ENCODE peak calls at places on chromosomes 16 and 17, in nine cellular contexts. P, J, F, S, X, R, V, Y and T are unnamed samples.

GRCh38 chr16:73047536-73048291 is at the start of gene ZFHX3:
- DNase-seq in Y (no peak), V (peak), F (peak), X (peak), P (peak), S (no peak), R (no peak), J (peak), T (peak)

GRCh38 chr17:36136031-36136430 is 32.4 kb downstream of the CCL4 start:
- DNase-seq in S (no peak), R (no peak), F (no peak), X (no peak), Y (no peak), P (no peak), V (no peak), J (no peak), T (no peak)

GRCh38 chr16:522320-523096 is 5.0 kb upstream of the CAPN15 start:
- DNase-seq in V (no peak), S (no peak), J (no peak), F (no peak), P (no peak), Y (no peak), R (no peak), X (no peak), T (no peak)

GRCh38 chr16:35215287-35215686 is 1755.9 kb downstream of the TP53TG3F start:
- DNase-seq in R (no peak), P (no peak), F (no peak), S (no peak), Y (no peak), J (no peak), V (no peak), X (no peak), T (no peak)

GRCh38 chr16:3094289-3095027 is 4.6 kb downstream of the ZSCAN10 start:
- DNase-seq in R (no peak), Y (no peak), J (no peak), P (no peak), S (peak), V (peak), F (peak), X (no peak), T (peak)

GRCh38 chr16:82111944-82112343 is 58.1 kb downstream of the MPHOSPH6 start:
- DNase-seq in V (no peak), Y (no peak), J (no peak), P (no peak), F (no peak), S (no peak), R (no peak), X (no peak), T (no peak)

GRCh38 chr16:82011199-82011641 is at the start of gene SDR42E1:
- DNase-seq in X (peak), F (peak), P (peak), S (no peak), Y (no peak), R (no peak), V (no peak), J (no peak), T (peak)

GRCh38 chr17:28738680-28739384 is 5.0 kb upstream of the TRAF4 start:
- DNase-seq in P (no peak), Y (no peak), X (no peak), V (no peak), R (no peak), S (no peak), F (no peak), J (no peak), T (no peak)

GRCh38 chr17:55644346-55644745 is 78.3 kb downstream of the TMEM100 start:
- DNase-seq in X (no peak), P (no peak), J (no peak), R (no peak), V (no peak), S (no peak), F (no peak), Y (no peak), T (no peak)

GRCh38 chr17:41624208-41625101 is at the start of gene KRT17:
- DNase-seq in V (no peak), J (no peak), F (no peak), X (no peak), R (no peak), Y (no peak), P (peak), S (no peak), T (no peak)

GRCh38 chr17:4204190-4204589 is 59.6 kb downstream of the ANKFY1 start:
- DNase-seq in R (no peak), Y (no peak), J (no peak), V (no peak), S (peak), P (no peak), F (no peak), X (no peak), T (peak)

GRCh38 chr16:15494231-15494630 is 59.8 kb downstream of the BMERB1 start:
- DNase-seq in R (no peak), S (peak), P (no peak), Y (no peak), X (no peak), V (no peak), F (peak), J (no peak), T (peak)

GRCh38 chr17:28333083-28333746 is 2.1 kb downstream of the IFT20 start:
- DNase-seq in R (no peak), S (no peak), V (no peak), X (peak), Y (no peak), P (no peak), F (no peak), J (no peak), T (peak)

GRCh38 chr16:16093625-16094332 is 129.5 kb downstream of the ABCC6 start:
- DNase-seq in X (no peak), F (no peak), R (no peak), J (no peak), S (no peak), Y (no peak), P (no peak), V (no peak), T (no peak)

GRCh38 chr16:30659507-30660423 is 1.5 kb downstream of the FBRS start:
- DNase-seq in P (peak), X (no peak), V (no peak), R (no peak), S (no peak), J (peak), F (peak), Y (no peak), T (peak)

GRCh38 chr17:50056961-50057330 is 1.0 kb downstream of the ITGA3 start:
- DNase-seq in F (peak), S (peak), R (no peak), J (peak), X (no peak), Y (no peak), P (no peak), V (no peak), T (peak)

GRCh38 chr16:51982715-51983680 is 563.9 kb downstream of the TOX3 start:
- DNase-seq in F (peak), J (no peak), X (peak), Y (no peak), R (no peak), S (peak), V (peak), P (peak), T (peak)

GRCh38 chr16:27640277-27640600 is 90.3 kb downstream of the KATNIP start:
- DNase-seq in S (no peak), Y (no peak), V (no peak), R (no peak), X (no peak), F (no peak), J (no peak), P (no peak), T (no peak)

GRCh38 chr17:43849116-43849515 is 2.1 kb downstream of the CD300LG start:
- DNase-seq in F (no peak), P (no peak), Y (no peak), X (no peak), R (no peak), J (no peak), V (no peak), S (no peak), T (no peak)

GRCh38 chr16:22625948-22626347 is 115.3 kb downstream of the NPIPB5 start:
- DNase-seq in R (no peak), P (no peak), X (no peak), Y (no peak), S (no peak), J (no peak), V (no peak), F (no peak), T (no peak)

GRCh38 chr17:17835415-17836249 is 1.2 kb downstream of the SREBF1 start:
- DNase-seq in S (no peak), F (no peak), Y (no peak), P (no peak), J (no peak), R (no peak), V (peak), X (no peak), T (no peak)

GRCh38 chr17:6666077-6666521 is 14.5 kb downstream of the C17orf100 start:
- DNase-seq in Y (no peak), R (no peak), V (peak), P (peak), S (peak), F (peak), J (peak), X (peak), T (peak)

GRCh38 chr17:35774499-35774898 is 13.8 kb downstream of the C17orf50 start:
- DNase-seq in S (no peak), F (peak), J (peak), V (peak), Y (peak), P (no peak), R (peak), X (no peak), T (peak)

GRCh38 chr16:952321-952720 is 18.5 kb downstream of the LMF1 start:
- DNase-seq in Y (no peak), V (no peak), J (no peak), R (no peak), F (no peak), P (no peak), X (no peak), S (no peak), T (no peak)

GRCh38 chr17:44314524-44314868 is 6.1 kb downstream of the RUNDC3A start:
- DNase-seq in J (no peak), S (no peak), P (no peak), R (no peak), X (no peak), V (no peak), Y (no peak), F (no peak), T (no peak)

GRCh38 chr16:52812945-52813556 is 239.6 kb downstream of the CHD9NB start:
- DNase-seq in S (peak), X (no peak), Y (no peak), P (no peak), F (peak), R (no peak), V (peak), J (no peak), T (peak)

GRCh38 chr16:2386990-2387389 is 42.3 kb upstream of the CCNF start:
- DNase-seq in X (no peak), S (no peak), F (no peak), P (no peak), R (no peak), J (no peak), Y (no peak), V (no peak), T (peak)

GRCh38 chr17:4858068-4858879 is 25.1 kb downstream of the MINK1 start:
- DNase-seq in R (no peak), Y (no peak), J (peak), F (no peak), V (peak), X (no peak), P (no peak), S (no peak), T (no peak)

GRCh38 chr17:79749156-79749815 is 18.5 kb downstream of the ENPP7 start:
- DNase-seq in X (no peak), V (peak), P (no peak), R (no peak), J (no peak), F (peak), S (peak), Y (no peak), T (peak)

GRCh38 chr16:81816793-81817210 is 37.7 kb downstream of the PLCG2 start:
- DNase-seq in R (no peak), F (no peak), P (no peak), S (no peak), X (no peak), J (no peak), Y (no peak), V (no peak), T (no peak)

GRCh38 chr16:14015948-14016347 is 55.2 kb upstream of the MRTFB start:
- DNase-seq in X (no peak), F (peak), Y (no peak), P (no peak), S (peak), J (peak), R (no peak), V (peak), T (peak)

GRCh38 chr17:63039899-63040602 is 74.0 kb downstream of the TANC2 start:
- DNase-seq in Y (no peak), V (peak), S (peak), J (no peak), F (peak), X (no peak), R (no peak), P (no peak), T (peak)

GRCh38 chr16:1964046-1964505 is 550 bp downstream of the RPS2 start:
- DNase-seq in S (no peak), X (no peak), J (peak), Y (no peak), P (no peak), R (no peak), F (peak), V (peak), T (peak)

GRCh38 chr17:27554152-27554551 is 76.8 kb upstream of the LGALS9 start:
- DNase-seq in P (no peak), Y (no peak), R (no peak), J (no peak), V (peak), S (no peak), F (peak), X (no peak), T (peak)

GRCh38 chr17:34757106-34757505 is 177.7 kb downstream of the TMEM132E start:
- DNase-seq in R (no peak), S (no peak), F (no peak), J (no peak), Y (no peak), P (no peak), V (no peak), X (peak), T (no peak)

GRCh38 chr17:62931101-62931500 is 34.9 kb upstream of the TANC2 start:
- DNase-seq in S (peak), F (no peak), R (no peak), J (no peak), X (no peak), P (no peak), V (no peak), Y (no peak), T (peak)

GRCh38 chr16:88690341-88691128 is 4.2 kb upstream of the SNAI3 start:
- DNase-seq in F (no peak), X (no peak), R (no peak), J (no peak), S (no peak), Y (no peak), V (no peak), P (no peak), T (no peak)

GRCh38 chr16:88692861-88693260 is 6.6 kb upstream of the SNAI3 start:
- DNase-seq in P (no peak), F (no peak), S (no peak), R (no peak), J (no peak), V (no peak), Y (no peak), X (no peak), T (no peak)

GRCh38 chr16:88693420-88694177 is 7.3 kb upstream of the SNAI3 start:
- DNase-seq in V (no peak), P (no peak), F (no peak), X (no peak), J (no peak), Y (no peak), R (no peak), S (no peak), T (no peak)

GRCh38 chr16:88691129-88691813 is 5.0 kb upstream of the SNAI3 start:
- DNase-seq in F (no peak), V (no peak), Y (no peak), J (no peak), S (no peak), X (no peak), R (no peak), P (no peak), T (no peak)

GRCh38 chr16:88691924-88692560 is 5.7 kb upstream of the SNAI3 start:
- DNase-seq in V (no peak), J (no peak), S (no peak), X (no peak), F (no peak), R (no peak), Y (no peak), P (no peak), T (no peak)
- H3K4me3 ChIP-seq in V (no peak), J (no peak), S (no peak), X (no peak), F (no peak), R (no peak), Y (no peak), P (no peak), T (no peak)

GRCh38 chr17:66290097-66290722 is 12.2 kb upstream of the PRKCA start:
- DNase-seq in F (no peak), Y (no peak), J (no peak), R (no peak), V (no peak), S (no peak), P (no peak), X (no peak), T (no peak)
- TF ChIP-seq CTCF in F (no peak), Y (no peak), J (peak), R (no peak), V (peak), S (peak), P (no peak), X (peak), T (peak)

DNA sequence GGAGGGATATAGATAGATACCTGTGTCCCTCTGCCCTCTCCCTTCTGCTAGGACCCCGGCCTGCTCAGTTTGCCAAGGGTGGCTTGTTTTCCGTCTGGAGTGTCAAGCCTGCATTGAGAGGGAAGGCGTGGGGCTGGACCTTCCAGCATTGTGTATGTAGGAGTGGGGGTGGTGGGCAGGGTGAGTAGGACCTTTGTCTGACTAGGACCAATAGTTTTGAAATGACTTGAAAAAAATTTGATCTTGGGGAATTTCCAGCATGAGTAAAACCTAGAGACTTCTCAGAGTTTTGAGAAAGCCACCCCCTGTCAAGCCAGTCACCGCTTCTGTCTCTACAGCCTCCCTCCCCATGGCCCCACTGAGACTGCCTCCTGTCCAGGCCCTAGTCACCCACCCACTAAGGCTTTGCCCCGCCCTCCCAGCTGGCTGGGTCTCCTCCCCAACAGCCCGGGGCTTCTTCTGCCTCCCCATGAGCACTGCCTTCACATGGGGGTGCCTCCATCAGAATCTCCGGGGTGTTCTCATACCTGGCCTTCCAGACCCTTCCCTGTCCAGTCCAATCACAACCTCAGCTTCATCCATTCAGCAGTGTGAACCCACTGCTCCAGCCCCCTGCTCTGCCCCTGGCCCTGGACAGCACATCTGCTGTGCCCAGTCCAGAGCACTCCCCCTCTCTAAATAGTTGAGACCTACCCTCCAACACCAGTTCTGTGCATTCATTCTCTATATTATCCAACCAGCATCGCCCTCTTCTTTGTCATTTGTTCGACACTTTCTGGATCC is 207.0 kb downstream of the MSI2 start:
- DNase-seq in S (peak), X (no peak), Y (no peak), J (no peak), P (no peak), R (no peak), F (peak), V (peak), T (peak)
- H3K4me3 ChIP-seq in S (no peak), X (no peak), Y (no peak), J (no peak), P (no peak), R (no peak), F (no peak), V (no peak), T (no peak)

GRCh38 chr16:85420501-85421337 is 192.4 kb upstream of the GSE1 start:
- DNase-seq in R (no peak), X (peak), P (peak), F (peak), Y (no peak), V (peak), S (no peak), J (peak), T (peak)

GRCh38 chr16:85421338-85422123 is 191.6 kb upstream of the GSE1 start:
- DNase-seq in R (no peak), X (peak), F (no peak), Y (no peak), J (no peak), S (no peak), P (peak), V (no peak), T (no peak)

GRCh38 chr16:85417156-85417860 is 195.8 kb upstream of the GSE1 start:
- DNase-seq in Y (no peak), F (no peak), X (peak), R (no peak), S (no peak), V (no peak), J (no peak), P (peak), T (no peak)

GRCh38 chr16:85419503-85420408 is 193.4 kb upstream of the GSE1 start:
- DNase-seq in S (no peak), F (no peak), P (peak), J (no peak), V (no peak), R (no peak), Y (no peak), X (peak), T (no peak)

GRCh38 chr16:85418978-85419491 is 194.1 kb upstream of the GSE1 start:
- DNase-seq in F (no peak), Y (no peak), R (no peak), X (peak), V (no peak), S (no peak), J (no peak), P (peak), T (no peak)
- TF ChIP-seq CTCF in F (no peak), Y (no peak), R (no peak), X (no peak), V (no peak), S (no peak), J (no peak), P (no peak), T (no peak)

DNA sequence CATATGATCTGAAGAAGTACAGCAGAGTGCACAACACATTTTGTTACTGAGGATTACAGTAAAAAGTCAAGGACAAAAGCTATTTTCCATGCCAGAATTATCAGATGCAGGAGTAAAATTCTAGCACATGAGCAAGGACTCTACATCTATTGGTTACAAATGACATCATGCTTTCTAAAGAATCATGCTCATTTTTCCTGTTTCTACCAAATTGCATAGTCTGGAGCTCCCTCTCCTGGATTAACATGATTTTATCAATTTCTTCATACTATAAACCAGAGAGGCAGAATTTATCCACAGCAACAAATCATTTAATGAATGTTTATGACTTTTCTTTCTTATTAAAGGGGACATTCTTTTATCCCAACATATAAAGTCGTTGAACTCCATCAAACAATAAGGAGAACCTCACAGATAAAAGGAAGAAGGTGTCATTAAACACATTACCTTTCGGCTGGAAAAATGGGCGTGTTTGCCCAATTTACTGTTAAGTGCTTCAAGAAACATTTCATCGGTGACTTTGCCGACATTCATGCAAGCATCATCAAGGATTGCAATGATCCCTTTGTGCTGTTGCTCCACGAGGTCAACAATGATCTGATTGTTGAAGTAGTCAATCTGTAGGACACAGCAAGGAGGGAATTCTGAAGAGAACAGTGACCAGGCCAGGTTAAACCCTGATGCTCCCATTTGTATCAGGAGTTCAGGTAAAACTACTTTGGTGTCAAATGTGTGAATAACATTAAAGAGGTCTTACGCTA is 121.7 kb downstream of the MYO1D start:
- DNase-seq in F (peak), R (no peak), Y (no peak), V (peak), S (peak), X (no peak), P (no peak), J (no peak), T (peak)
- H3K4me3 ChIP-seq in F (no peak), R (no peak), Y (no peak), V (no peak), S (no peak), X (no peak), P (no peak), J (no peak), T (no peak)

GRCh38 chr16:54812229-54812628 is 118.4 kb upstream of the IRX5 start:
- DNase-seq in F (no peak), S (no peak), X (no peak), J (no peak), Y (no peak), P (no peak), V (peak), R (no peak), T (peak)
- TF ChIP-seq CTCF in F (no peak), S (peak), X (peak), J (peak), Y (no peak), P (no peak), V (peak), R (no peak), T (peak)